ENCODE peak calls at places on chromosomes 3 and 15, in six cellular contexts. F is colonic mucosa, N is tibial artery, R is transverse colon, H is heart right ventricle, C is thoracic aorta. S is an unnamed sample.

GRCh38 chr15:59191855-59192237 is 14.8 kb upstream of the LDHAL6B start:
- DNase-seq in N (no peak), R (no peak), H (no peak), F (no peak), C (no peak), S (no peak)

GRCh38 chr15:38069001-38069400 is 134.6 kb downstream of the TMCO5A start:
- DNase-seq in F (peak; percentile 54), C (no peak), N (no peak), R (peak; percentile 28), H (peak; percentile 37), S (no peak)

GRCh38 chr3:184693011-184693975 is 18.6 kb downstream of the MAGEF1 start:
- DNase-seq in F (no peak), H (no peak), R (no peak), C (no peak), N (no peak), S (no peak)

GRCh38 chr3:108132727-108133373 is 42.0 kb upstream of the CD47 start:
- DNase-seq in C (no peak), R (no peak), F (no peak), H (no peak), N (no peak), S (no peak)

GRCh38 chr15:61228025-61228901 is 839 bp downstream of the RORA start:
- DNase-seq in F (peak; percentile 24), C (no peak), N (no peak), H (peak; percentile 6), R (no peak), S (peak; percentile 17)

GRCh38 chr3:42698911-42699230 is 3.7 kb downstream of the HHATL start:
- DNase-seq in N (no peak), F (no peak), C (no peak), R (no peak), H (no peak), S (no peak)

GRCh38 chr3:122635789-122636188 is 44.9 kb upstream of the PARP14 start:
- DNase-seq in C (no peak), F (no peak), N (no peak), R (no peak), H (no peak), S (no peak)

GRCh38 chr15:84022516-84022915 is 213.1 kb upstream of the GOLGA6L4 start:
- DNase-seq in H (no peak), N (no peak), C (no peak), R (no peak), F (no peak), S (no peak)

GRCh38 chr3:25156526-25157075 is 271.5 kb upstream of the RARB start:
- DNase-seq in H (peak; percentile 5), C (peak; percentile 4), R (no peak), N (no peak), F (no peak), S (no peak)

GRCh38 chr15:76429661-76430060 is 93.1 kb downstream of the ISL2 start:
- DNase-seq in R (no peak), N (no peak), C (no peak), F (no peak), H (no peak), S (no peak)

GRCh38 chr15:33722005-33722672 is 246.2 kb upstream of the CHRM5 start:
- DNase-seq in C (no peak), R (no peak), F (no peak), N (no peak), H (no peak), S (no peak)

GRCh38 chr15:38912067-38912466 is 347.5 kb upstream of the RASGRP1 start:
- DNase-seq in N (no peak), C (no peak), R (no peak), F (no peak), H (no peak), S (no peak)

GRCh38 chr3:184198509-184198908 is 12.5 kb downstream of the ABCF3 start:
- DNase-seq in F (no peak), N (no peak), H (no peak), R (no peak), C (no peak), S (no peak)

GRCh38 chr15:92059036-92059970 is 205.8 kb downstream of the SLCO3A1 start:
- DNase-seq in R (no peak), N (no peak), C (no peak), F (no peak), H (peak; percentile 34), S (peak; percentile 51)

GRCh38 chr3:52005571-52005986 is 9.9 kb upstream of the RPL29 start:
- DNase-seq in N (no peak), F (no peak), C (no peak), R (no peak), H (peak; percentile 76), S (no peak)

DNA sequence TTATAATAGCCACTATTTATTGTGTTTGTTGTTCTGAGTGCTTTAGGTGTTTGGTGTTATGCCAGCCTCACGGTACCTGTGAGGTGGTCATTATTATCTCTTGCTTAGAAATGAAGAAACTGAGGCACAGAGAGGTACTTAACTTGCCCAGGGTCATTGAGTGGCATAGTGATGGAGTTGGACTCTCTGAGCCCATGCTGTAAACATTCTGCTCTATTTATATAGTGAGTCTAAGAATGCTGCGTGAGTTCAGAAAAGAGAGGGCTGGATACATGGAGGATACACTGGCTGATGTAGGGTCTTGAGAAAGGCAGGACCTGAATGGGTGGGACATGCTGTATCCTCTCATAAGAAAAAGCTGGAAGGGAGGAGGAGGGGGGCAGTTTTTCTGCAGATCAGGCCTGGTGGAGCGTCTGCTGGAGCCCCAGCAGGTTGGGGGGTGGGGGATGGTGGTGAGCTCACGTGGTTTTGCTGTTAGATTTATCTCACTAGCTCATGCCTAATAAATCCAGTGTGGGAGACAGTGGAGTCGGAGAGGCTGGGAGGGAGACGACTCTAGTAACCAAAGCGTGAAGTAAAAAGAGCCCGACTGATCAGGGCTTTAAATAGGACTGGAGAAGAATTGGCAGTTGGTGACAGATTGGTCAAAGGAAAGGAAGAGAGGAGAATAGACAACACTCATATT is 15.9 kb downstream of the MED12L start:
- DNase-seq in H (peak; percentile 8), N (no peak), F (no peak), R (no peak), C (no peak), S (no peak)
- H3K27ac ChIP-seq in H (peak overlapping the region; percentile 44), N (no peak overlapping the region), F (no peak overlapping the region), R (no peak overlapping the region), C (no peak overlapping the region), S (no peak overlapping the region)

GRCh38 chr3:185733980-185734724 is 90.7 kb downstream of the IGF2BP2 start:
- DNase-seq in R (peak; percentile 63), F (peak; percentile 82), C (no peak), N (no peak), H (peak; percentile 36), S (no peak)

GRCh38 chr3:185734725-185735096 is 90.1 kb downstream of the IGF2BP2 start:
- DNase-seq in F (no peak), R (no peak), C (no peak), H (no peak), N (no peak), S (no peak)

GRCh38 chr3:185737740-185738680 is 86.8 kb downstream of the IGF2BP2 start:
- DNase-seq in N (no peak), H (no peak), R (no peak), C (no peak), F (no peak), S (no peak)

GRCh38 chr3:185739264-185739701 is 85.6 kb downstream of the IGF2BP2 start:
- DNase-seq in R (no peak), H (no peak), C (no peak), N (no peak), F (no peak), S (no peak)

DNA sequence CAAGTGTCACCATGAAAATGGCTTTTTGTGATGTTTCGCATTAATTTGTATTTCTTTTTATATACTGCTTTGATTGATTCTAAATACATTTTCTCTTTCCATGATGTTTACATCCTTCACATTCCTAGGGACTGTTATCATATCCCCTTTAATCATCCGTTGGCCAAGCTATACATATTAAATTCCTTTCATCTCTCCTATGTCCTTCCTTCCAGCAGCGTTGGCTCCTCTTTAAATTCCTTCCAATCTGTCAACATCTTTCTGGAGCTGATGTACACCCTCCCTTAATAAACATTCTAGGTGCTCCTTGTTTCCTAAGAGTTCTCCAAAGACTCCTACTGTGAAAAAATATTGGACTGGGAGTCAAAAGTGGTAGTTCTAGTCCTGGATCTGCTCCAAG is 87.8 kb downstream of the IGF2BP2 start:
- DNase-seq in C (no peak), R (no peak), F (no peak), H (no peak), N (no peak), S (no peak)
- H3K27ac ChIP-seq in C (no peak overlapping the region), R (no peak overlapping the region), F (no peak overlapping the region), H (no peak overlapping the region), N (no peak overlapping the region), S (no peak overlapping the region)

GRCh38 chr15:31391687-31392671 is 65.3 kb downstream of the KLF13 start:
- DNase-seq in H (peak; percentile 87), C (peak; percentile 70), F (peak; percentile 90), R (peak; percentile 91), N (peak; percentile 96), S (peak; percentile 92)

GRCh38 chr15:31390777-31391486 is 64.3 kb downstream of the KLF13 start:
- DNase-seq in R (no peak), H (no peak), F (peak; percentile 23), N (no peak), C (no peak), S (peak; percentile 14)

GRCh38 chr15:31390029-31390428 is 63.4 kb downstream of the KLF13 start:
- DNase-seq in H (no peak), R (no peak), N (no peak), F (no peak), C (no peak), S (no peak)

GRCh38 chr15:31387483-31388118 is 61.0 kb downstream of the KLF13 start:
- DNase-seq in R (no peak), C (no peak), F (peak; percentile 58), N (peak; percentile 90), H (peak; percentile 83), S (peak; percentile 76)

GRCh38 chr15:31389576-31389975 is 62.9 kb downstream of the KLF13 start:
- DNase-seq in H (no peak), F (no peak), N (no peak), R (no peak), C (no peak), S (no peak)
- H3K27ac ChIP-seq in H (peak overlapping the region; percentile 56), F (no peak overlapping the region), N (no peak overlapping the region), R (no peak overlapping the region), C (no peak overlapping the region), S (peak overlapping the region; percentile 99)

GRCh38 chr3:101138817-101139216 is 145.6 kb upstream of the ABI3BP start:
- DNase-seq in C (no peak), F (no peak), R (no peak), H (no peak), N (no peak), S (no peak)

GRCh38 chr3:101141135-101141534 is 147.9 kb upstream of the ABI3BP start:
- DNase-seq in H (no peak), F (no peak), R (no peak), N (no peak), C (no peak), S (no peak)

GRCh38 chr3:101144080-101144479 is 150.9 kb upstream of the ABI3BP start:
- DNase-seq in N (no peak), H (no peak), F (no peak), R (no peak), C (no peak), S (no peak)

GRCh38 chr3:101143002-101143401 is 149.8 kb upstream of the ABI3BP start:
- DNase-seq in N (no peak), C (no peak), R (no peak), H (no peak), F (no peak), S (no peak)

DNA sequence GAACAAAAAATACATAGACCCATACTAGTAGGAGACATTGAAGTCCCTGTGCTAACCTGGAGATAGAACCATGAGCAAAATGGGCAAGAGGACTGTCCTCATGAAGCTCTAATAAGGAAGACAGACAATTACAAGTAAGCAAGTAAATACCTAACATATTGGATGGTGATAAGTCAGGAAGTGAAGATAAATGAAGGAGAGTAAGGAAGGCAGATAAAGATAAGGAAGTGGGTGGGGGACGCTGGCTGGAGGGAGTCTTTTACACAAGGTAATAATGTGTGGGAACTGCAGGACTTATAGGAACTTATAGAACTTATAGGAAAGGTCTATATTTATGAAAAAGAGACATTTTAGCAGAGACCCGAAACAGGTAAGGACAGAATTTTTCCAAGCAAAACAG is 148.9 kb upstream of the ABI3BP start:
- DNase-seq in N (no peak), H (no peak), F (no peak), C (no peak), R (no peak), S (no peak)
- H3K27ac ChIP-seq in N (no peak overlapping the region), H (no peak overlapping the region), F (no peak overlapping the region), C (no peak overlapping the region), R (no peak overlapping the region), S (no peak overlapping the region)

S was measured in left ventricle myocardium inferior.